ENCODE peak calls at places on chromosomes 6 and 20, in eight cellular contexts. D is ovary; Z is T-helper 22 cell; B is IMR-90; F is effector memory CD4-positive, alpha-beta T cell; J is omental fat pad; H is left lung; E is CD8-positive, alpha-beta memory T cell. S is an unnamed sample.

GRCh38 chr6:89352329-89353117 is at the start of gene UBE2J1:
- DNase-seq in F (peak), J (peak), D (peak), E (peak), Z (peak), B (peak), H (peak), S (peak)

GRCh38 chr6:44078795-44079671 is 48.2 kb downstream of the MRPL14 start:
- DNase-seq in Z (peak), F (peak), H (no peak), D (peak), J (no peak), E (peak), B (peak), S (peak)

GRCh38 chr20:34473262-34473883 is 42.8 kb upstream of the DYNLRB1 start:
- DNase-seq in Z (no peak), H (no peak), J (no peak), F (no peak), D (peak), E (no peak), B (peak), S (no peak)

GRCh38 chr6:11854418-11855165 is 76.0 kb upstream of the ADTRP start:
- DNase-seq in B (peak), F (no peak), E (no peak), H (no peak), Z (no peak), J (no peak), D (no peak), S (no peak)

GRCh38 chr20:10475225-10475624 is 40.1 kb downstream of the SLX4IP start:
- DNase-seq in B (no peak), H (no peak), Z (no peak), E (no peak), D (no peak), F (no peak), J (no peak), S (no peak)

GRCh38 chr20:40317156-40317790 is 371.8 kb downstream of the MAFB start:
- DNase-seq in B (no peak), E (no peak), F (no peak), H (no peak), Z (no peak), J (no peak), D (no peak), S (no peak)

GRCh38 chr20:47063407-47063806 is 168.8 kb downstream of the EYA2 start:
- DNase-seq in B (no peak), H (no peak), F (no peak), E (no peak), D (no peak), Z (no peak), J (no peak), S (no peak)

GRCh38 chr20:38084425-38084951 is 50.9 kb downstream of the RPRD1B start:
- DNase-seq in E (no peak), J (no peak), D (no peak), H (no peak), F (no peak), B (peak), Z (no peak), S (no peak)

GRCh38 chr6:19715166-19715558 is 122.0 kb upstream of the ID4 start:
- DNase-seq in E (no peak), Z (no peak), B (no peak), J (no peak), F (no peak), D (no peak), H (no peak), S (no peak)

GRCh38 chr20:59455392-59456341 is 148.7 kb upstream of the PHACTR3 start:
- DNase-seq in F (no peak), H (no peak), E (no peak), J (no peak), D (no peak), B (peak), Z (no peak), S (no peak)

GRCh38 chr6:79719248-79719975 is 88.3 kb downstream of the SH3BGRL2 start:
- DNase-seq in B (peak), F (no peak), D (no peak), E (no peak), Z (no peak), J (no peak), H (no peak), S (no peak)

GRCh38 chr6:7042654-7043545 is 64.9 kb upstream of the RREB1 start:
- DNase-seq in E (no peak), B (no peak), F (no peak), J (no peak), H (no peak), D (no peak), Z (no peak), S (no peak)

GRCh38 chr6:39402239-39402751 is 79.8 kb upstream of the KCNK16 start:
- DNase-seq in F (no peak), H (no peak), E (no peak), B (no peak), D (no peak), Z (no peak), J (no peak), S (no peak)

GRCh38 chr6:89887452-89888137 is 6.7 kb upstream of the GJA10 start:
- DNase-seq in Z (no peak), B (no peak), F (no peak), D (no peak), H (peak), E (no peak), J (no peak), S (no peak)

GRCh38 chr6:105319331-105319730 is 83.6 kb downstream of the PREP start:
- DNase-seq in F (no peak), D (no peak), B (peak), J (no peak), Z (no peak), E (no peak), H (no peak), S (no peak)

GRCh38 chr20:25000268-25000801 is 7.8 kb upstream of the APMAP start:
- DNase-seq in D (no peak), B (peak), H (no peak), J (no peak), E (no peak), F (no peak), Z (no peak), S (peak)

GRCh38 chr20:59672576-59672975 is 68.2 kb downstream of the PHACTR3 start:
- DNase-seq in B (no peak), H (no peak), E (no peak), Z (no peak), F (no peak), J (no peak), D (no peak), S (no peak)

GRCh38 chr6:154848580-154848979 is 115.4 kb downstream of the SCAF8 start:
- DNase-seq in H (no peak), B (peak), D (no peak), Z (no peak), F (no peak), J (no peak), E (no peak), S (no peak)

GRCh38 chr6:31892821-31893220 is 4.7 kb downstream of the EHMT2 start:
- DNase-seq in D (no peak), H (no peak), Z (no peak), B (no peak), J (no peak), E (no peak), F (no peak), S (no peak)

GRCh38 chr6:15553031-15553430 is 109.8 kb downstream of the DTNBP1 start:
- DNase-seq in F (no peak), Z (no peak), E (no peak), H (no peak), B (no peak), D (no peak), J (no peak), S (no peak)

GRCh38 chr6:75504902-75505233 is 11.3 kb upstream of the FILIP1 start:
- DNase-seq in H (no peak), F (no peak), J (no peak), E (no peak), D (no peak), Z (no peak), B (no peak), S (no peak)

GRCh38 chr6:437042-437402 is 45.5 kb downstream of the IRF4 start:
- DNase-seq in J (no peak), E (no peak), H (no peak), D (no peak), B (peak), F (no peak), Z (no peak), S (no peak)

GRCh38 chr20:61476956-61477355 is 224.9 kb downstream of the CDH4 start:
- DNase-seq in E (no peak), Z (no peak), J (no peak), D (no peak), H (no peak), F (no peak), B (no peak), S (no peak)

GRCh38 chr6:31888281-31889258 is 8.9 kb downstream of the EHMT2 start:
- DNase-seq in J (no peak), E (peak), H (peak), D (peak), B (no peak), F (no peak), Z (no peak), S (no peak)

GRCh38 chr20:61896058-61896961 is 169.4 kb downstream of the TAF4 start:
- DNase-seq in D (peak), F (no peak), B (peak), E (no peak), Z (no peak), J (no peak), H (peak), S (no peak)

GRCh38 chr6:169950558-169950957 is 199.1 kb downstream of the ERMARD start:
- DNase-seq in J (no peak), B (no peak), Z (no peak), E (no peak), D (no peak), H (no peak), F (no peak), S (no peak)

GRCh38 chr6:35736293-35736894 is 438 bp upstream of the ARMC12 start:
- DNase-seq in F (peak), D (peak), J (peak), E (peak), Z (peak), H (peak), B (peak), S (peak)

GRCh38 chr6:111718326-111718725 is 112.6 kb upstream of the TRAF3IP2 start:
- DNase-seq in F (no peak), E (no peak), H (no peak), B (no peak), D (no peak), Z (no peak), J (no peak), S (no peak)

GRCh38 chr6:128743974-128744765 is 138.8 kb upstream of the LAMA2 start:
- DNase-seq in J (no peak), E (no peak), H (no peak), D (no peak), B (no peak), F (no peak), Z (no peak), S (no peak)

GRCh38 chr6:145761584-145761983 is 26.3 kb upstream of the EPM2A start:
- DNase-seq in E (no peak), D (no peak), H (no peak), B (no peak), F (no peak), Z (no peak), J (no peak), S (no peak)

GRCh38 chr6:151276112-151276745 is 36.5 kb downstream of the AKAP12 start:
- DNase-seq in J (no peak), E (no peak), F (no peak), H (no peak), B (peak), D (no peak), Z (no peak), S (peak)

GRCh38 chr6:136959471-136959891 is 37.4 kb downstream of the SLC35D3 start:
- DNase-seq in D (no peak), E (no peak), F (no peak), J (no peak), Z (no peak), H (peak), B (no peak), S (no peak)

GRCh38 chr6:12815884-12816600 is 99.5 kb downstream of the PHACTR1 start:
- DNase-seq in H (no peak), J (no peak), D (no peak), B (no peak), F (no peak), E (no peak), Z (no peak), S (no peak)

GRCh38 chr6:163260111-163260895 is 154.2 kb upstream of the QKI start:
- DNase-seq in H (no peak), F (no peak), B (no peak), J (no peak), D (no peak), Z (no peak), E (no peak), S (no peak)

GRCh38 chr6:55654445-55654844 is 75.5 kb upstream of the HMGCLL1 start:
- DNase-seq in F (no peak), E (no peak), H (no peak), J (no peak), B (no peak), D (no peak), Z (no peak), S (no peak)

GRCh38 chr20:63321148-63321831 is 28.3 kb downstream of the COL20A1 start:
- DNase-seq in J (no peak), Z (no peak), F (no peak), E (peak), B (peak), D (peak), H (peak), S (peak)

GRCh38 chr20:50788045-50788867 is 6.6 kb upstream of the BCAS4 start:
- DNase-seq in D (peak), J (no peak), E (no peak), Z (no peak), B (peak), F (no peak), H (no peak), S (peak)

S was measured in tibial artery.